ENCODE peak calls at places on chromosomes 1 and 21, in six cellular contexts. One of them, this sample, is unnamed. For H3K9me3, the result is how much of the 10 kb centered on the place peaks cover.

GRCh38 chr1:10873189-10873588 is 76.7 kb upstream of the CASZ1 start:
- DNase-seq in CD8-positive, alpha-beta T cell: no peak
- DNase-seq in GM23248: no peak
- DNase-seq in effector memory CD4-positive, alpha-beta T cell: no peak
- DNase-seq in aorta: no peak
- DNase-seq in upper lobe of right lung: no peak
- DNase-seq in this sample: no peak

GRCh38 chr1:14880456-14881316 is 272.9 kb upstream of the TMEM51 start:
- DNase-seq in CD8-positive, alpha-beta T cell: no peak
- DNase-seq in GM23248: peak
- DNase-seq in effector memory CD4-positive, alpha-beta T cell: no peak
- DNase-seq in aorta: no peak
- DNase-seq in upper lobe of right lung: no peak
- DNase-seq in this sample: no peak

GRCh38 chr1:64046243-64046642 is 157.2 kb upstream of the UBE2U start:
- DNase-seq in CD8-positive, alpha-beta T cell: no peak
- DNase-seq in GM23248: no peak
- DNase-seq in effector memory CD4-positive, alpha-beta T cell: no peak
- DNase-seq in aorta: no peak
- DNase-seq in upper lobe of right lung: no peak
- DNase-seq in this sample: no peak

GRCh38 chr1:178513278-178513983 is 522 bp downstream of the TEX35 start:
- DNase-seq in CD8-positive, alpha-beta T cell: no peak
- DNase-seq in GM23248: peak
- DNase-seq in effector memory CD4-positive, alpha-beta T cell: no peak
- DNase-seq in aorta: peak
- DNase-seq in upper lobe of right lung: no peak
- DNase-seq in this sample: no peak

GRCh38 chr1:7407980-7408770 is 362.9 kb upstream of the VAMP3 start:
- DNase-seq in CD8-positive, alpha-beta T cell: no peak
- DNase-seq in GM23248: no peak
- DNase-seq in effector memory CD4-positive, alpha-beta T cell: no peak
- DNase-seq in aorta: peak
- DNase-seq in upper lobe of right lung: peak
- DNase-seq in this sample: no peak

GRCh38 chr1:87150143-87150542 is 178.5 kb upstream of the LMO4 start:
- DNase-seq in CD8-positive, alpha-beta T cell: no peak
- DNase-seq in GM23248: no peak
- DNase-seq in effector memory CD4-positive, alpha-beta T cell: no peak
- DNase-seq in aorta: no peak
- DNase-seq in upper lobe of right lung: no peak
- DNase-seq in this sample: no peak

GRCh38 chr1:107357381-107357780 is 216.5 kb downstream of the NTNG1 start:
- DNase-seq in CD8-positive, alpha-beta T cell: no peak
- DNase-seq in GM23248: peak
- DNase-seq in effector memory CD4-positive, alpha-beta T cell: no peak
- DNase-seq in aorta: no peak
- DNase-seq in upper lobe of right lung: no peak
- DNase-seq in this sample: no peak

GRCh38 chr21:15706686-15707085 is 23.1 kb upstream of the USP25 start:
- DNase-seq in CD8-positive, alpha-beta T cell: no peak
- DNase-seq in GM23248: peak
- DNase-seq in effector memory CD4-positive, alpha-beta T cell: no peak
- DNase-seq in aorta: no peak
- DNase-seq in upper lobe of right lung: no peak
- DNase-seq in this sample: no peak

GRCh38 chr1:91844862-91845528 is 41.0 kb downstream of the TGFBR3 start:
- DNase-seq in CD8-positive, alpha-beta T cell: no peak
- DNase-seq in GM23248: peak
- DNase-seq in effector memory CD4-positive, alpha-beta T cell: no peak
- DNase-seq in aorta: no peak
- DNase-seq in upper lobe of right lung: no peak
- DNase-seq in this sample: no peak

GRCh38 chr1:36322786-36323635 is 434 bp downstream of the EVA1B start:
- DNase-seq in CD8-positive, alpha-beta T cell: peak
- DNase-seq in GM23248: peak
- DNase-seq in effector memory CD4-positive, alpha-beta T cell: no peak
- DNase-seq in aorta: peak
- DNase-seq in upper lobe of right lung: no peak
- DNase-seq in this sample: peak

DNA sequence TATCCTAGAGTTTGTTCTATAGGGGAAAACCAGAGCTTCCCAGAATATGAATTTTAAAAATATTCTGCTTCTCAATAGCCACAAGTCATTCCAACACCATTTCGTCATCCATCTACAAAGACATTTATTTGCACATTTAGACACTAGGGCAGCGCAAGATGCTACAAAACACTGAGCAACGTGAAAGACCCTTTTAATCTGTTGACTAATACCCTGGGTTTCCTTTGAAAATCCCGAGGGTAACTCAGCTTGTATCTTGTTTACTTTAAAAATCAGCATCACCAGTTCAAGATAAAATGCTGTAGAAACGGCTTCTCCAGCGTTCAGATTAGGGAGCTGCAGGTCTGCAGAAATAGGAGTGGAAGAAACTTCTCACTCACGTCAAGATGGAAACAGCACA is 13.5 kb downstream of the PDPN start:
- DNase-seq in CD8-positive, alpha-beta T cell: no peak
- DNase-seq in GM23248: no peak
- DNase-seq in effector memory CD4-positive, alpha-beta T cell: no peak
- DNase-seq in aorta: no peak
- DNase-seq in upper lobe of right lung: no peak
- DNase-seq in this sample: no peak
- H3K9me3 ChIP-seq in CD8-positive, alpha-beta T cell: under half
- H3K9me3 ChIP-seq in GM23248: under half
- H3K9me3 ChIP-seq in effector memory CD4-positive, alpha-beta T cell: under half
- H3K9me3 ChIP-seq in aorta: under half
- H3K9me3 ChIP-seq in upper lobe of right lung: under half
- H3K9me3 ChIP-seq in this sample: under half

GRCh38 chr1:66384258-66384657 is 149.7 kb upstream of the SGIP1 start:
- DNase-seq in CD8-positive, alpha-beta T cell: no peak
- DNase-seq in GM23248: peak
- DNase-seq in effector memory CD4-positive, alpha-beta T cell: no peak
- DNase-seq in aorta: no peak
- DNase-seq in upper lobe of right lung: no peak
- DNase-seq in this sample: no peak
- H3K9me3 ChIP-seq in CD8-positive, alpha-beta T cell: under half
- H3K9me3 ChIP-seq in GM23248: under half
- H3K9me3 ChIP-seq in effector memory CD4-positive, alpha-beta T cell: under half
- H3K9me3 ChIP-seq in aorta: under half
- H3K9me3 ChIP-seq in upper lobe of right lung: under half
- H3K9me3 ChIP-seq in this sample: under half

GRCh38 chr1:2961081-2961480 is 60.2 kb upstream of the ACTRT2 start:
- DNase-seq in CD8-positive, alpha-beta T cell: no peak
- DNase-seq in GM23248: no peak
- DNase-seq in effector memory CD4-positive, alpha-beta T cell: no peak
- DNase-seq in aorta: peak
- DNase-seq in upper lobe of right lung: peak
- DNase-seq in this sample: no peak
- H3K9me3 ChIP-seq in CD8-positive, alpha-beta T cell: under half
- H3K9me3 ChIP-seq in GM23248: under half
- H3K9me3 ChIP-seq in effector memory CD4-positive, alpha-beta T cell: under half
- H3K9me3 ChIP-seq in aorta: under half
- H3K9me3 ChIP-seq in upper lobe of right lung: under half
- H3K9me3 ChIP-seq in this sample: under half

GRCh38 chr1:248627971-248628844 is 6.7 kb downstream of the OR2T11 start:
- DNase-seq in CD8-positive, alpha-beta T cell: no peak
- DNase-seq in GM23248: no peak
- DNase-seq in effector memory CD4-positive, alpha-beta T cell: no peak
- DNase-seq in aorta: no peak
- DNase-seq in upper lobe of right lung: no peak
- DNase-seq in this sample: no peak
- H3K9me3 ChIP-seq in CD8-positive, alpha-beta T cell: under half
- H3K9me3 ChIP-seq in GM23248: under half
- H3K9me3 ChIP-seq in effector memory CD4-positive, alpha-beta T cell: under half
- H3K9me3 ChIP-seq in aorta: under half
- H3K9me3 ChIP-seq in upper lobe of right lung: under half
- H3K9me3 ChIP-seq in this sample: under half

DNA sequence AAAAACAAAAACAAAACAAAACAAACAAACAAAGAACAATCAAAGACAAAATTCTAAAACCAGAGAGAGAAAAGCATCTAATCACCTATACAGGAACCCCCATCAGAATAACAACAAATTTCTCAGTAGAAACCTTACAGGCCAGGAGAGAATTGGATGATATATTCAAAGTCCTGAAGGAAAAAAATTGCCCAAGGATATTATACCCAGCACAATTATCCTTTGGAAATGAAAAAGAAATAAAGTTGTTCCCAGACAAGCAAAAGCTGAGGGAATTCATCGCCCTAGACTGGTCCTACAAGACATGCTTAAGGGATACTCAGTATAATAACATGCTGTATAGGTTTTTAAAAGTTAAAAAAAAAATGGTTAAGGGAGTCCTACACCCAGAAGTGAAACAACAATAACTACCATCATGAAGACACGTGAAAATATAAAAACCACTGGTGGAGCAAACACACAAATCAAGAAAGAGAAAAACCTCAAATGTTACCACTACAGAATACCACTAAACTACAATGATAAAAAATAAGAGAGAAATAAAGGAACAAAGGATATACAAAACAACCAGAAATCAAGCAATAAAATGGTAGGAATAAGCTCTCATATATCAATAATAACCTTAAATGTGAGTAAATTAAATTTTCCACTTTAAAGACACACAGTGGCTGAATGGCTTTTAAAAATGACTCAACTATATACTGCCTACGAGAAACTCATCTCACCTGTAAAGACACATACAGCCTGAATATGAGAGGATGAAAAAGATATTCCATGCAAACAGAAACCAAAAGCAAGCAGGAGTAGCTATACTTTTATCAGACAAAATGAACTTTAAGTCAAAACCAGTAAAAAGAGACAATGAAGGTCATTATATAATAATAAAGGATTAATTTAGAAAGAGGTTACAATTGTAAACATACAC is 121.9 kb downstream of the ACBD6 start:
- DNase-seq in CD8-positive, alpha-beta T cell: no peak
- DNase-seq in GM23248: no peak
- DNase-seq in effector memory CD4-positive, alpha-beta T cell: no peak
- DNase-seq in aorta: no peak
- DNase-seq in upper lobe of right lung: no peak
- DNase-seq in this sample: no peak
- H3K9me3 ChIP-seq in CD8-positive, alpha-beta T cell: under half
- H3K9me3 ChIP-seq in GM23248: under half
- H3K9me3 ChIP-seq in effector memory CD4-positive, alpha-beta T cell: under half
- H3K9me3 ChIP-seq in aorta: under half
- H3K9me3 ChIP-seq in upper lobe of right lung: under half
- H3K9me3 ChIP-seq in this sample: under half

DNA sequence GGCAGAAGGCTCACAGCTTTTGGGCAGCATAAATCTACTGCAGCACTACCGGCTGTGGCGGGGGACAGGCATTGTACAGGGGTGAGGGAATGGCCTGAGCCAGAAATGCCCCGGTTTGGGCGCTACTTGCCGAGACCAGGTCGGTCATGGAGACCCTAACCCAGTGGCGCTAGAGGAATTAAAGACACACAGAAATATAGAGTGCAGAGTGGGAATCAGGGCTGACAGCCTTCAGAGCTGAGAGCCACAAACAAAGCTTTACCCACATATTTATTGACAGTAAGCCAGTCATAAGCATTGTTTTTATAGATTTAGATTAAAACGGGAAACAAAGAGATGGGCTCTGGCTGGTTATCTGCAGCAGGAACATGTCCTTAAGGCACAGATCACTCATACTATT is 101.8 kb downstream of the POU2F1 start:
- DNase-seq in CD8-positive, alpha-beta T cell: no peak
- DNase-seq in GM23248: no peak
- DNase-seq in effector memory CD4-positive, alpha-beta T cell: no peak
- DNase-seq in aorta: no peak
- DNase-seq in upper lobe of right lung: no peak
- DNase-seq in this sample: no peak
- H3K9me3 ChIP-seq in CD8-positive, alpha-beta T cell: under half
- H3K9me3 ChIP-seq in GM23248: under half
- H3K9me3 ChIP-seq in effector memory CD4-positive, alpha-beta T cell: under half
- H3K9me3 ChIP-seq in aorta: under half
- H3K9me3 ChIP-seq in upper lobe of right lung: under half
- H3K9me3 ChIP-seq in this sample: under half

DNA sequence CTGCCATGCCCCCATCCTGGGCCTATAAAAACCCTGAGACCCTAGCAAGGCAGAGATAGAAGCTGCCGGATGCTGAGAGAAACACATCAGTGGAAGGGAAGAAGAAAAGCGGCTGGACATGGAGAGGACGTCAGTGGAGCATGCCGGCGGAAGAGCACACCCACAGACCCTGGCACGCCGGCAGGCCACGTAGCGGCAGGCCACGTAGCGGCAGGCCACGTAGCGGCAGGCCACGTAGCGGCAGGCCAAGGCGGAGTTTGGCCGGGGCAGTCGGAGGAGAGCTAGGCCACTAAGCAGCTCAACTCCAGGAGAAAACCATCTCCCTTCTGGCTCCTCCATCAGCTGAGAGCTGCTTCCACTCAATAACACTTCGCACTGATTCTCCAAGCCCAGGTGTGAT is 35.1 kb downstream of the LRRC3 start:
- DNase-seq in CD8-positive, alpha-beta T cell: no peak
- DNase-seq in GM23248: no peak
- DNase-seq in effector memory CD4-positive, alpha-beta T cell: no peak
- DNase-seq in aorta: no peak
- DNase-seq in upper lobe of right lung: no peak
- DNase-seq in this sample: no peak
- H3K9me3 ChIP-seq in CD8-positive, alpha-beta T cell: under half
- H3K9me3 ChIP-seq in GM23248: under half
- H3K9me3 ChIP-seq in effector memory CD4-positive, alpha-beta T cell: under half
- H3K9me3 ChIP-seq in aorta: under half
- H3K9me3 ChIP-seq in upper lobe of right lung: under half
- H3K9me3 ChIP-seq in this sample: under half

GRCh38 chr1:205896351-205896750 is 46.4 kb upstream of the PM20D1 start:
- DNase-seq in CD8-positive, alpha-beta T cell: no peak
- DNase-seq in GM23248: no peak
- DNase-seq in effector memory CD4-positive, alpha-beta T cell: no peak
- DNase-seq in aorta: no peak
- DNase-seq in upper lobe of right lung: no peak
- DNase-seq in this sample: no peak
- H3K9me3 ChIP-seq in CD8-positive, alpha-beta T cell: under half
- H3K9me3 ChIP-seq in GM23248: under half
- H3K9me3 ChIP-seq in effector memory CD4-positive, alpha-beta T cell: under half
- H3K9me3 ChIP-seq in aorta: under half
- H3K9me3 ChIP-seq in upper lobe of right lung: under half
- H3K9me3 ChIP-seq in this sample: under half

This sample was measured in T-helper 17 cell.